ENCODE peak calls at places on chromosomes 1 and 21, in four cellular contexts. J, Q, B and W are unnamed samples.

GRCh38 chr1:24558455-24558854 is 2.6 kb downstream of the NCMAP start:
- DNase-seq in J (no peak), B (no peak), Q (no peak), W (no peak)

GRCh38 chr1:156661932-156662587 is 15.1 kb downstream of the NES start:
- DNase-seq in J (no peak), Q (no peak), B (peak), W (no peak)

GRCh38 chr21:45534591-45535331 is 7.5 kb downstream of the SLC19A1 start:
- DNase-seq in Q (peak), B (peak), J (peak), W (peak)

GRCh38 chr1:11055676-11056075 is 4.1 kb downstream of the SRM start:
- DNase-seq in B (no peak), Q (no peak), J (no peak), W (no peak)

GRCh38 chr1:159250817-159251216 is 46.1 kb downstream of the ACKR1 start:
- DNase-seq in J (no peak), B (no peak), Q (no peak), W (no peak)

GRCh38 chr1:155984341-155984740 is 6.0 kb upstream of the ARHGEF2 start:
- DNase-seq in J (no peak), Q (no peak), B (no peak), W (no peak)

GRCh38 chr21:41993744-41994143 is 16.4 kb downstream of the ZBTB21 start:
- DNase-seq in Q (no peak), B (no peak), J (no peak), W (no peak)

GRCh38 chr1:32334864-32335618 is 992 bp downstream of the MARCKSL1 start:
- DNase-seq in Q (peak), J (peak), B (peak), W (peak)

GRCh38 chr1:223243441-223244050 is 100.5 kb upstream of the TLR5 start:
- DNase-seq in J (no peak), B (no peak), Q (no peak), W (no peak)

GRCh38 chr1:27574871-27575831 is 28.8 kb downstream of the AHDC1 start:
- DNase-seq in Q (peak), J (no peak), B (peak), W (peak)

GRCh38 chr1:227449051-227449450 is 114.3 kb upstream of the ZNF678 start:
- DNase-seq in Q (peak), J (peak), B (no peak), W (no peak)

GRCh38 chr1:58734630-58735029 is 34.8 kb upstream of the MYSM1 start:
- DNase-seq in J (no peak), Q (no peak), B (no peak), W (no peak)

GRCh38 chr1:83905315-83905907 is 93.5 kb downstream of the TTLL7 start:
- DNase-seq in J (no peak), B (no peak), Q (no peak), W (no peak)

GRCh38 chr1:42128984-42129383 is 24.2 kb upstream of the GUCA2B start:
- DNase-seq in Q (no peak), J (no peak), B (no peak), W (no peak)

GRCh38 chr1:47460040-47460439 is 22.2 kb downstream of the FOXD2 start:
- DNase-seq in B (no peak), J (no peak), Q (no peak), W (no peak)

GRCh38 chr1:225919906-225920305 is 4.1 kb downstream of the PYCR2 start:
- DNase-seq in J (no peak), B (peak), Q (no peak), W (peak)

GRCh38 chr1:59926381-59927243 is at the start of gene CYP2J2:
- DNase-seq in J (peak), B (peak), Q (peak), W (peak)

GRCh38 chr1:178275553-178275952 is 181.6 kb downstream of the RASAL2 start:
- DNase-seq in Q (no peak), J (no peak), B (no peak), W (no peak)

GRCh38 chr1:193285626-193286025 is 99.2 kb upstream of the B3GALT2 start:
- DNase-seq in B (no peak), J (no peak), Q (no peak), W (no peak)